ENCODE peak calls at places on chromosomes 12 and 14, in nine cellular contexts. K is fibroblast of the conjunctiva, N is uterus, U is HFFc6, T is germinal center, A is erythroblast, G is T-helper 2 cell, R is adrenal gland, Z is glutamatergic neuron. B is an unnamed sample.

GRCh38 chr12:26017484-26018211 is 59.2 kb downstream of the RASSF8 start:
- DNase-seq in K (no peak), N (no peak), U (no peak), T (no peak), A (peak), G (no peak), R (peak), Z (peak), B (no peak)

GRCh38 chr12:50283924-50284236 is 560 bp upstream of the LIMA1 start:
- DNase-seq in K (no peak), N (no peak), U (no peak), T (peak), A (peak), G (no peak), R (peak), Z (no peak), B (no peak)

GRCh38 chr12:54571857-54572195 is 16.6 kb downstream of the PPP1R1A start:
- DNase-seq in K (no peak), N (no peak), U (no peak), T (no peak), A (no peak), G (no peak), R (no peak), Z (no peak), B (no peak)

GRCh38 chr12:27894309-27894708 is 78.2 kb downstream of the PTHLH start:
- DNase-seq in K (no peak), N (no peak), U (no peak), T (no peak), A (no peak), G (no peak), R (no peak), Z (no peak), B (no peak)

GRCh38 chr12:46110928-46111699 is 120.7 kb upstream of the SCAF11 start:
- DNase-seq in K (no peak), N (no peak), U (no peak), T (no peak), A (no peak), G (no peak), R (no peak), Z (no peak), B (no peak)

GRCh38 chr14:33686218-33686617 is 264.7 kb downstream of the EGLN3 start:
- DNase-seq in K (peak), N (no peak), U (peak), T (no peak), A (no peak), G (no peak), R (no peak), Z (no peak), B (no peak)

GRCh38 chr14:72097173-72097783 is 165.0 kb downstream of the RGS6 start:
- DNase-seq in K (no peak), N (no peak), U (no peak), T (no peak), A (no peak), G (no peak), R (no peak), Z (no peak), B (no peak)

GRCh38 chr14:25121342-25122129 is 71.6 kb upstream of the STXBP6 start:
- DNase-seq in K (peak), N (no peak), U (peak), T (no peak), A (no peak), G (no peak), R (no peak), Z (no peak), B (no peak)

GRCh38 chr12:32765906-32766305 is 10.2 kb upstream of the YARS2 start:
- DNase-seq in K (no peak), N (no peak), U (no peak), T (no peak), A (no peak), G (no peak), R (no peak), Z (no peak), B (no peak)

GRCh38 chr12:77251799-77252198 is 186.4 kb upstream of the E2F7 start:
- DNase-seq in K (no peak), N (no peak), U (no peak), T (no peak), A (no peak), G (no peak), R (no peak), Z (no peak), B (no peak)

GRCh38 chr12:3304436-3305135 is 186.4 kb upstream of the PRMT8 start:
- DNase-seq in K (no peak), N (no peak), U (peak), T (no peak), A (no peak), G (no peak), R (no peak), Z (no peak), B (no peak)

GRCh38 chr14:63867926-63868921 is 15.4 kb downstream of the SYNE2 start:
- DNase-seq in K (no peak), N (no peak), U (no peak), T (peak), A (no peak), G (no peak), R (peak), Z (no peak), B (no peak)

GRCh38 chr12:10170199-10170598 is 1.7 kb downstream of the OLR1 start:
- DNase-seq in K (no peak), N (no peak), U (peak), T (peak), A (no peak), G (no peak), R (no peak), Z (no peak), B (no peak)

GRCh38 chr12:131349397-131350127 is 361.3 kb upstream of the SFSWAP start:
- DNase-seq in K (no peak), N (no peak), U (no peak), T (no peak), A (no peak), G (no peak), R (no peak), Z (no peak), B (no peak)

GRCh38 chr12:111788178-111788654 is 21.5 kb downstream of the ALDH2 start:
- DNase-seq in K (peak), N (no peak), U (no peak), T (no peak), A (peak), G (no peak), R (peak), Z (peak), B (no peak)

GRCh38 chr12:71000748-71001147 is 80.2 kb upstream of the PTPRR start:
- DNase-seq in K (no peak), N (no peak), U (no peak), T (no peak), A (no peak), G (no peak), R (no peak), Z (no peak), B (no peak)

GRCh38 chr12:54983536-54984102 is 943 bp downstream of the TESPA1 start:
- DNase-seq in K (no peak), N (no peak), U (no peak), T (no peak), A (no peak), G (no peak), R (no peak), Z (no peak), B (no peak)

GRCh38 chr12:94851396-94852025 is 152.0 kb downstream of the NDUFA12 start:
- DNase-seq in K (no peak), N (no peak), U (no peak), T (no peak), A (no peak), G (no peak), R (no peak), Z (no peak), B (no peak)

GRCh38 chr12:129911437-129912049 is 7.7 kb upstream of the TMEM132D start:
- DNase-seq in K (peak), N (no peak), U (no peak), T (peak), A (peak), G (no peak), R (peak), Z (peak), B (no peak)